ENCODE peak calls at places on chromosome 14, in eight cellular contexts. C, X, V, K, A, G, H and W are unnamed samples.

GRCh38 chr14:101713641-101714349 is 47.7 kb upstream of the PPP2R5C start:
- DNase-seq in X (no peak), H (no peak), G (no peak), C (no peak), K (no peak), A (no peak), V (no peak), W (no peak)

GRCh38 chr14:63562414-63562813 is 19.2 kb upstream of the PPP2R5E start:
- DNase-seq in X (no peak), H (no peak), G (no peak), C (no peak), K (peak; percentile 23), A (peak; percentile 70), V (no peak), W (no peak)

GRCh38 chr14:37056473-37056872 is 115.9 kb downstream of the SLC25A21 start:
- DNase-seq in G (peak; percentile 95), X (no peak), C (peak; percentile 15), A (peak; percentile 21), V (no peak), H (peak; percentile 45), K (peak; percentile 58), W (no peak)

GRCh38 chr14:68663385-68664076 is 129.3 kb downstream of the ZFP36L1 start:
- DNase-seq in V (no peak), A (peak; percentile 73), H (no peak), K (peak; percentile 59), C (peak; percentile 65), X (no peak), G (peak; percentile 46), W (no peak)

GRCh38 chr14:80924365-80925103 is 17.0 kb downstream of the CEP128 start:
- DNase-seq in G (no peak), A (peak; percentile 33), H (no peak), V (no peak), X (no peak), K (no peak), C (no peak), W (no peak)

GRCh38 chr14:69208665-69209064 is 17.4 kb downstream of the EXD2 start:
- DNase-seq in V (no peak), C (no peak), H (no peak), K (no peak), G (no peak), A (no peak), X (no peak), W (no peak)

GRCh38 chr14:98195256-98195655 is 1076.7 kb downstream of the BCL11B start:
- DNase-seq in C (no peak), H (no peak), G (no peak), V (no peak), X (no peak), A (no peak), K (no peak), W (no peak)

GRCh38 chr14:96184737-96185136 is 19.9 kb upstream of the BDKRB2 start:
- DNase-seq in H (no peak), K (no peak), C (peak; percentile 61), V (no peak), G (no peak), A (no peak), X (no peak), W (no peak)

GRCh38 chr14:100371773-100372172 is 48.6 kb downstream of the SLC25A47 start:
- DNase-seq in X (no peak), A (no peak), H (no peak), K (no peak), V (no peak), G (no peak), C (no peak), W (peak; percentile 5)
- TF ChIP-seq CTCF in X (no peak), A (no peak), H (no peak), K (no peak), V (no peak), G (no peak), C (no peak), W (no peak)

GRCh38 chr14:94638961-94639817 is 27.0 kb downstream of the SERPINA3 start:
- DNase-seq in G (no peak), X (no peak), K (no peak), A (no peak), H (no peak), V (no peak), C (no peak), W (no peak)

GRCh38 chr14:94638330-94638729 is 26.1 kb downstream of the SERPINA3 start:
- DNase-seq in X (no peak), K (peak; percentile 26), V (no peak), G (no peak), A (peak; percentile 46), C (no peak), H (no peak), W (no peak)

GRCh38 chr14:94633116-94633515 is 20.9 kb downstream of the SERPINA3 start:
- DNase-seq in A (no peak), H (no peak), C (no peak), V (no peak), G (no peak), X (no peak), K (no peak), W (no peak)

GRCh38 chr14:94635143-94635542 is 23.0 kb downstream of the SERPINA3 start:
- DNase-seq in A (no peak), V (no peak), C (no peak), H (no peak), G (no peak), K (no peak), X (no peak), W (no peak)

DNA sequence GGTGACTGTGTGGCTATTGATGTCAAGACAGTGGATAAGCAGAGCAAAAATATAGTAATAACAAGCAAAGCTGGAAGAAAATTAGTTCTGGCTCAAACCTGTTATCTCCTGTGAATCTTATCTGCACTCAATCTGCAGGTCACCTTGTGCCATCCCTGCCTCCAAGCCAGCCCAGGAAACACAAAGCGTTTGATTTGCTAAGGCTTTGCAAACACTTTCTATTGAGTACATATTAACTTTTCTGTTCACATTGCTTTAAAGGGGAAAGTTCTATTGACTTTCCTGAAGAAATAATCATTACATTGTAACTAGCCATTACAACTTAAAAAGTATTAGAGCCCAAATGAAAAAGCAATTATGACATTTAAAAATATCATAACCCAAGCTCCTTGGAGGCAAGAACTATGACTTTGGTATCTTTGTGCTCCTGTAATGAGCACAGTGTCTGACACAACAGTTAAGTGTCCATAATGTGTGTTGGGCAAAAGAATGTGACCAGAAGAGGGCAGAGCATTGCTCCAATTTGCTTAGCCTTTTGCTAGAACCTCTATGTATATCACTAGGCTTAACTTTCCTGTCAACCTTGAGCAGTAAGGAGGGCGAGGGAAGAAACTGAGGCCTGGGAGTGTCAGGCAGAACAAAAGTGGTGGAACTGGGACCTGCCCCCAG is 24.7 kb downstream of the SERPINA3 start:
- DNase-seq in V (no peak), H (peak; percentile 48), X (no peak), C (peak; percentile 17), G (no peak), K (peak; percentile 56), A (no peak), W (no peak)
- TF ChIP-seq CTCF in V (no peak), H (peak; percentile 36), X (no peak), C (no peak), G (peak; percentile 7), K (peak; percentile 41), A (peak; percentile 44), W (no peak)

GRCh38 chr14:90815567-90815816 is 738 bp downstream of the TTC7B start:
- DNase-seq in X (no peak), H (no peak), G (no peak), C (peak; percentile 39), A (no peak), K (no peak), V (no peak), W (no peak)

GRCh38 chr14:90818715-90819114 is 2.5 kb upstream of the TTC7B start:
- DNase-seq in X (no peak), C (no peak), K (no peak), H (no peak), G (no peak), V (no peak), A (no peak), W (no peak)

GRCh38 chr14:90816686-90817436 is 631 bp upstream of the TTC7B start:
- DNase-seq in A (no peak), C (no peak), K (no peak), H (no peak), V (no peak), G (no peak), X (no peak), W (no peak)

GRCh38 chr14:90814806-90815566 is 1.2 kb downstream of the TTC7B start:
- DNase-seq in X (no peak), C (peak; percentile 31), H (no peak), A (no peak), V (no peak), G (no peak), K (no peak), W (no peak)

DNA sequence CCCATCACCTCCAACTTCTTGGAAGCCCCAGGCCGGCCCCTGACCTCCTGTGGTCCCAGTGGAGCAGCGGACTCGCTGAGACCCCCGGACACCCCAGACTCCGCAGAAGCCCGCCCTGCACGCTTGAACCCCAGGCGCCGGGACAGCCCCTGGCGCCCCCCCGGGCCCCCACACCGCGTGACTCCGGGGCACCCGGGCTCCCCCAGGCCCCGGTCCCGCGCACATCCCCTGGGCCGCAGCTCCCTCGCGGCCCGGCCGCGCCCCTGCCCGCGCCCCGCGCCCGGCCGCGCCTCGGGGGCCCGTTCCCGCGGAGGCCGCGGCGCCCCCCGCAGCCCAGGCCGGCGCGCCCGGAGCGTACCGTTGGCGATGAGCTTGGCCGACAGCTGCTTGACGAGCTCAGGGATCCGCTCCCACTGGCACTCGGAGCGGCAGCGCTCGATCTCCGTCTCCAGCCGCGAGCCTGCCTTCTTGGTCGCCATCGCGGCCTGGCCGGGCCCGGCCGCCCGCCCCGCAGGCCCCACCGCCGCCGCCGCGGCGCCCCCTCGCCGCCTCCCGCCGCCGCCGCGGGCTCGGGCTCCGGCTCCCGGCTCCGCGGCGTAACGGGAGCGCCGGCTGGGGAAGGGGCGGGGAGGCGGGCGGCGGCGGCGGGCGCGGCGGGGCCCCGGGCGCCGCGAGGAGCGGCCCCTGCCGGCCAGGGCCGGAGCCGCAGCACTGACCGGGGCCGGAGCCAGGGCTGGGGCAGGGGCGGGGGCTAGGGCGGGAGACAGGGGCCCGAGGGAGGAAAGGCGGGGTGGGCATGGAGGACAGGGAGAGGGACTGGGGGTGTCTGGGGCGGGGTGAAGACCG is at the start of gene TTC7B:
- DNase-seq in H (no peak), V (no peak), X (peak; percentile 84), K (no peak), A (peak; percentile 5), G (no peak), C (peak; percentile 67), W (no peak)
- TF ChIP-seq CTCF in H (peak; percentile 49), V (peak; percentile 30), X (no peak), K (peak; percentile 17), A (peak; percentile 47), G (peak; percentile 28), C (peak; percentile 17), W (no peak)

GRCh38 chr14:79356040-79356439 is 855.3 kb downstream of the DIO2 start:
- DNase-seq in H (no peak), A (no peak), C (no peak), V (no peak), K (peak; percentile 27), G (no peak), X (no peak), W (no peak)
- TF ChIP-seq CTCF in H (no peak), A (peak; percentile 4), C (peak; percentile 19), V (no peak), K (no peak), G (no peak), X (no peak), W (no peak)

DNA sequence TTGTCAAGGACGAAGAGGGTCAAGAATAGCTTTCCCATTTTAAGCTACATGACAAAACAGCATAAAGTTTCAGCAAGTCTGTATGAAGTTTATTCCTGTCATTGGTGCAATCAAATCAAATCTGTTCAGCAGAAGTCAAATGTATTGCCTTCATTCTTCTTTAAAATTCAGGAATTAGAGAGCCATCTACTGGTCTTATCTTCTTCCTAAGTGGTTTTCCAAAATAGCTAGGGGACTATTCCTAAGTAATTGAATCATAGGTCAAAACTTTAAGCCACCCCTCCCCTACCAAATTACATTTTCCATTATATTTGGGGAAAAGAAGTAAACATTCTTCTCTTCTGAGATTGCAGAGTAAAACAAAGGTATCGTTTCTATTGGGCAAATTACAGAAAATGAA is 990.2 kb downstream of the GALC start:
- DNase-seq in C (peak; percentile 55), V (no peak), G (no peak), K (no peak), X (no peak), A (no peak), H (no peak), W (no peak)
- TF ChIP-seq CTCF in C (peak; percentile 9), V (no peak), G (no peak), K (no peak), X (no peak), A (peak; percentile 33), H (no peak), W (no peak)